ENCODE peak calls at places on chromosomes 13 and 19, in four cellular contexts. R is glutamatergic neuron, I is hypothalamus, K is smooth muscle cell of the brain vasculature. N is an unnamed sample.
A peak's percentile ranks its signal among the peaks of the same experiment; 100 is the strongest.

GRCh38 chr19:15293751-15294505 is 38.4 kb downstream of the BRD4 start:
- DNase-seq in R (no peak), K (no peak), I (no peak), N (no peak)

GRCh38 chr13:95553614-95554385 is 1.3 kb downstream of the CLDN10 start:
- DNase-seq in K (no peak), R (peak; percentile 36), I (no peak), N (peak; percentile 18)

GRCh38 chr19:50266896-50267295 is 62.3 kb downstream of the KCNC3 start:
- DNase-seq in K (no peak), I (no peak), R (no peak), N (peak; percentile 52)

GRCh38 chr13:32695602-32696250 is 109.5 kb downstream of the PDS5B start:
- DNase-seq in I (no peak), R (no peak), K (no peak), N (no peak)

GRCh38 chr19:42284641-42285341 is 15.7 kb downstream of the CIC start:
- DNase-seq in R (no peak), K (no peak), I (no peak), N (no peak)

GRCh38 chr13:59494560-59494970 is 669.2 kb downstream of the DIAPH3 start:
- DNase-seq in I (no peak), K (peak; percentile 54), R (no peak), N (no peak)

GRCh38 chr19:57587529-57587928 is 3.6 kb downstream of the ZIK1 start:
- DNase-seq in I (no peak), K (no peak), R (no peak), N (no peak)

GRCh38 chr13:60152114-60152513 is 11.6 kb downstream of the DIAPH3 start:
- DNase-seq in R (no peak), I (no peak), K (no peak), N (no peak)

GRCh38 chr19:7704280-7705060 is 2.5 kb upstream of the FCER2 start:
- DNase-seq in I (no peak), K (no peak), R (no peak), N (no peak)

GRCh38 chr13:98664047-98664446 is 87.1 kb upstream of the STK24 start:
- DNase-seq in I (no peak), K (no peak), R (no peak), N (no peak)

GRCh38 chr19:33794578-33795369 is 1.9 kb upstream of the KCTD15 start:
- DNase-seq in R (no peak), I (no peak), K (no peak), N (peak; percentile 52)

GRCh38 chr19:1131718-1132552 is 28.1 kb downstream of the GPX4 start:
- DNase-seq in K (peak; percentile 55), I (no peak), R (peak; percentile 54), N (peak; percentile 73)

GRCh38 chr19:35105411-35106290 is 10.0 kb upstream of the FXYD3 start:
- DNase-seq in R (no peak), K (no peak), I (no peak), N (no peak)